ENCODE peak calls at places on chromosomes 5 and 9, in six cellular contexts. J is Karpas-422; C is CD8-positive, alpha-beta T cell; Y is PC-3; Q is adipocyte; B is mammary epithelial cell. E is an unnamed sample. For H3K9me3, the result is how much of the 10 kb centered on the place peaks cover.

GRCh38 chr5:174374206-174374605 is 328.7 kb downstream of the NSG2 start:
- DNase-seq in J (no peak), C (no peak), Y (no peak), Q (no peak), B (no peak), E (no peak)

GRCh38 chr9:18721267-18722079 is 247.5 kb downstream of the ADAMTSL1 start:
- DNase-seq in J (no peak), C (no peak), Y (no peak), Q (peak), B (no peak), E (no peak)

GRCh38 chr5:36733183-36733582 is 126.8 kb downstream of the SLC1A3 start:
- DNase-seq in J (no peak), C (no peak), Y (no peak), Q (no peak), B (peak), E (no peak)

GRCh38 chr9:42852133-42852532 is 668.7 kb downstream of the SPATA31A6 start:
- DNase-seq in J (no peak), C (no peak), Y (peak), Q (no peak), B (peak), E (no peak)

GRCh38 chr5:138065102-138065501 is 18.7 kb upstream of the WNT8A start:
- DNase-seq in J (peak), C (no peak), Y (peak), Q (no peak), B (no peak), E (no peak)

GRCh38 chr5:102715405-102715804 is 39.7 kb upstream of the PAM start:
- DNase-seq in J (no peak), C (no peak), Y (peak), Q (peak), B (peak), E (no peak)

GRCh38 chr5:159893020-159893695 is 23.1 kb upstream of the ADRA1B start:
- DNase-seq in J (no peak), C (no peak), Y (no peak), Q (peak), B (no peak), E (no peak)

GRCh38 chr5:171615201-171616001 is 170.2 kb upstream of the SMIM23 start:
- DNase-seq in J (no peak), C (no peak), Y (peak), Q (peak), B (no peak), E (no peak)

GRCh38 chr5:40680741-40681350 is 1.1 kb downstream of the PTGER4 start:
- DNase-seq in J (no peak), C (peak), Y (no peak), Q (no peak), B (peak), E (peak)

GRCh38 chr5:74441616-74442015 is 198.9 kb downstream of the ENC1 start:
- DNase-seq in J (no peak), C (no peak), Y (no peak), Q (no peak), B (no peak), E (no peak)

GRCh38 chr5:136308396-136308795 is 56.9 kb downstream of the TRPC7 start:
- DNase-seq in J (no peak), C (no peak), Y (peak), Q (peak), B (no peak), E (no peak)

GRCh38 chr9:104233366-104233765 is 139.3 kb downstream of the SMC2 start:
- DNase-seq in J (no peak), C (no peak), Y (peak), Q (no peak), B (no peak), E (no peak)

GRCh38 chr5:126234563-126235195 is 188.5 kb upstream of the GRAMD2B start:
- DNase-seq in J (peak), C (no peak), Y (peak), Q (peak), B (peak), E (no peak)

GRCh38 chr5:67366961-67367360 is 170.4 kb upstream of the CD180 start:
- DNase-seq in J (no peak), C (no peak), Y (no peak), Q (no peak), B (no peak), E (no peak)

GRCh38 chr5:163473613-163474243 is 13.3 kb downstream of the HMMR start:
- DNase-seq in J (peak), C (no peak), Y (peak), Q (peak), B (no peak), E (no peak)

GRCh38 chr5:150179221-150179620 is 10.6 kb upstream of the SLC6A7 start:
- DNase-seq in J (no peak), C (no peak), Y (no peak), Q (no peak), B (no peak), E (no peak)

GRCh38 chr5:143147918-143148317 is 255.6 kb downstream of the NR3C1 start:
- DNase-seq in J (no peak), C (no peak), Y (no peak), Q (no peak), B (no peak), E (no peak)

GRCh38 chr9:87959916-87960581 is 14.3 kb downstream of the CDK20 start:
- DNase-seq in J (no peak), C (no peak), Y (no peak), Q (no peak), B (no peak), E (no peak)

GRCh38 chr5:92907914-92908606 is 673.0 kb downstream of the NR2F1-AS1 start:
- DNase-seq in J (no peak), C (no peak), Y (no peak), Q (peak), B (no peak), E (no peak)

GRCh38 chr5:169651526-169651925 is 14.5 kb downstream of the DOCK2 start:
- DNase-seq in J (no peak), C (no peak), Y (no peak), Q (no peak), B (no peak), E (no peak)

GRCh38 chr9:81207651-81208050 is 481.7 kb downstream of the TLE1 start:
- DNase-seq in J (no peak), C (no peak), Y (no peak), Q (no peak), B (no peak), E (no peak)

GRCh38 chr5:151509231-151509630 is 61.8 kb downstream of the SLC36A1 start:
- DNase-seq in J (no peak), C (no peak), Y (peak), Q (no peak), B (peak), E (no peak)

GRCh38 chr5:165574140-165574539 is 2068.7 kb downstream of the MAT2B start:
- DNase-seq in J (no peak), C (no peak), Y (no peak), Q (no peak), B (no peak), E (no peak)

GRCh38 chr9:1759009-1759408 is 256.1 kb upstream of the SMARCA2 start:
- DNase-seq in J (peak), C (no peak), Y (no peak), Q (no peak), B (no peak), E (no peak)

GRCh38 chr5:16596541-16596940 is 20.3 kb downstream of the RETREG1 start:
- DNase-seq in J (no peak), C (no peak), Y (no peak), Q (peak), B (peak), E (no peak)

GRCh38 chr5:54869691-54870090 is 115.7 kb downstream of the ESM1 start:
- DNase-seq in J (no peak), C (no peak), Y (no peak), Q (peak), B (no peak), E (no peak)
- H3K9me3 ChIP-seq in J (under half), C (under half), Y (under half), Q (under half), B (under half), E (under half)

DNA sequence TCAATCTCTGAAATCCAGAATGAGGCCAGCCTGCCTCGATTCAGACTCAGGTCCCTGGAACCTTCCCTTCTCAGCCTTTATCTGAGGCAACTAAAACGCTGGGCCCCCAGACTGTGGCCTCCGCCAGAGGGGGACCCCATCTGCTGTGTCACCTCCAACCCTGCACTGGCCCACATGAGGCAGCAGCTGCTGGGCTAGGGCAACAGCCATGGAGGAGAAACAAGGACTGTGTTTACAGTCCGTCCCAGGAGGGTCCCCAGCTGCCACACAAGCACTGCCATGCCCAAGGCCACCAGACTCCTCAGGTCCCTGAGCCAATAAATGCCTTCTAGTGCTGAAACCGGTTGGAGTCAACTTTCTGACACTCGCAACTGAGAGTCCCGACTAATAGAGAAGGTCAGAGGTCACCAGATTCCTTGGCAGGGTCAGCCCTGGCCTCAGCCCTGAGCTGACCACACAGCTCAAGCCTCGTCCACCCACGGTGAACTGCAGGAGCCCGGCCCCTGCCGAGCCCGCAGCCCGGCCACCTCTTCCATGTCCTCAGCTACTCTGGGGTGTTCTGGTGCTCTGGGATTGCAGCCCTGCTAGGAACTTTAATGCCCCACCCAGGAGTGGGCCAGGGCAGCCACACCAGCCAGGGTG is 76.9 kb downstream of the ZNF354C start:
- DNase-seq in J (no peak), C (no peak), Y (no peak), Q (no peak), B (no peak), E (no peak)
- H3K9me3 ChIP-seq in J (under half), C (under half), Y (under half), Q (under half), B (under half), E (under half)

GRCh38 chr9:138078846-138079245 is 201.3 kb downstream of the CACNA1B start:
- DNase-seq in J (no peak), C (no peak), Y (no peak), Q (no peak), B (no peak), E (no peak)
- H3K9me3 ChIP-seq in J (under half), C (under half), Y (under half), Q (under half), B (under half), E (under half)

GRCh38 chr5:141362719-141363118 is 1.2 kb upstream of the PCDHGA5 start:
- DNase-seq in J (peak), C (no peak), Y (no peak), Q (no peak), B (no peak), E (no peak)

GRCh38 chr5:141356950-141357349 is 2.1 kb downstream of the PCDHGA4 start:
- DNase-seq in J (no peak), C (no peak), Y (no peak), Q (no peak), B (no peak), E (no peak)

GRCh38 chr5:141356133-141356532 is 1.3 kb downstream of the PCDHGA4 start:
- DNase-seq in J (no peak), C (no peak), Y (no peak), Q (no peak), B (no peak), E (no peak)

GRCh38 chr5:141360685-141361084 is 891 bp downstream of the PCDHGB2 start:
- DNase-seq in J (no peak), C (no peak), Y (no peak), Q (no peak), B (no peak), E (no peak)

GRCh38 chr5:141359790-141360426 is at the start of gene PCDHGB2:
- DNase-seq in J (peak), C (no peak), Y (peak), Q (peak), B (no peak), E (no peak)
- H3K9me3 ChIP-seq in J (under half), C (under half), Y (under half), Q (half or more), B (under half), E (under half)

GRCh38 chr9:82410891-82411290 is 422.3 kb downstream of the SPATA31D1 start:
- DNase-seq in J (no peak), C (no peak), Y (peak), Q (no peak), B (peak), E (no peak)

GRCh38 chr9:82410306-82410705 is 421.7 kb downstream of the SPATA31D1 start:
- DNase-seq in J (no peak), C (no peak), Y (peak), Q (peak), B (peak), E (no peak)

GRCh38 chr9:82404484-82405280 is 416.1 kb downstream of the SPATA31D1 start:
- DNase-seq in J (no peak), C (no peak), Y (no peak), Q (peak), B (no peak), E (no peak)

GRCh38 chr9:82412586-82412985 is 424.0 kb downstream of the SPATA31D1 start:
- DNase-seq in J (no peak), C (no peak), Y (no peak), Q (no peak), B (peak), E (no peak)

GRCh38 chr9:82406714-82407113 is 418.1 kb downstream of the SPATA31D1 start:
- DNase-seq in J (no peak), C (no peak), Y (no peak), Q (no peak), B (no peak), E (no peak)
- H3K9me3 ChIP-seq in J (under half), C (under half), Y (under half), Q (under half), B (under half), E (under half)

GRCh38 chr9:121731919-121732318 is 80.5 kb downstream of the DAB2IP start:
- DNase-seq in J (no peak), C (no peak), Y (no peak), Q (no peak), B (no peak), E (no peak)
- H3K9me3 ChIP-seq in J (under half), C (under half), Y (under half), Q (under half), B (under half), E (under half)

GRCh38 chr9:129355641-129356040 is 177.6 kb upstream of the IER5L start:
- DNase-seq in J (no peak), C (no peak), Y (no peak), Q (no peak), B (no peak), E (no peak)
- H3K9me3 ChIP-seq in J (under half), C (under half), Y (under half), Q (under half), B (under half), E (under half)

GRCh38 chr9:86816868-86817267 is 130.4 kb downstream of the GAS1 start:
- DNase-seq in J (no peak), C (no peak), Y (no peak), Q (no peak), B (no peak), E (no peak)

GRCh38 chr9:86822414-86822813 is 124.9 kb downstream of the GAS1 start:
- DNase-seq in J (peak), C (no peak), Y (no peak), Q (peak), B (no peak), E (no peak)

GRCh38 chr9:86818636-86819035 is 128.7 kb downstream of the GAS1 start:
- DNase-seq in J (no peak), C (no peak), Y (no peak), Q (no peak), B (no peak), E (no peak)

GRCh38 chr9:86821011-86821845 is 126.1 kb downstream of the GAS1 start:
- DNase-seq in J (no peak), C (no peak), Y (no peak), Q (peak), B (no peak), E (no peak)

DNA sequence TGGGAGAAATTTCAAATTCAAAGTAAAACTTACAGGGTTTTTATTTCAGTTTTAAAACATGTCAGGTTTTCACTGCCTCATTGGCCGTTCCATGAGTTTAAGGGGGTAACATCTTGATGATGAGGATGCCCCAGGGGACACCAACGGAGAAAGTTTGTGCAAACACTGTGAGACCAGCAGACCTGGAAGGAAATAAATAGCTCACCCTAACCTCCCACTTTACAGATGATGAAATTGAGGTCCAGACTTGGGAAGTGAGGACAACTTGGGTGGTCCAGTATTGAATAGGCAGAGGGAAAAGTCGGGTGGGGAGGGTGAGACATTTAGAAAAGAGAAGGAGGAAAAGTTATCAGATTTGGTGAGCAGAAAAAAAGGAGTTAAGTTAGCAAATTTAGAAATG is 125.3 kb downstream of the GAS1 start:
- DNase-seq in J (peak), C (no peak), Y (no peak), Q (peak), B (no peak), E (no peak)
- H3K9me3 ChIP-seq in J (under half), C (under half), Y (under half), Q (under half), B (under half), E (under half)

E was measured in T-helper 17 cell.